ENCODE peak calls at places on chromosomes 4 and X, in four cellular contexts. F is RKO, K is endodermal cell, U is AG10803. Q is an unnamed sample.
A peak's percentile ranks its signal among the peaks of the same experiment; 100 is the strongest.

GRCh38 chrX:10173331-10173900 is 16.6 kb downstream of the CLCN4 start:
- DNase-seq in F (no peak), K (peak; percentile 64), U (peak; percentile 77), Q (peak; percentile 18)

GRCh38 chrX:50333308-50333707 is 128.7 kb downstream of the CCNB3 start:
- DNase-seq in F (no peak), K (no peak), U (no peak), Q (no peak)

GRCh38 chr4:139603576-139604387 is 47.8 kb upstream of the SETD7 start:
- DNase-seq in F (peak; percentile 65), K (peak; percentile 85), U (peak; percentile 67), Q (peak; percentile 88)

GRCh38 chrX:53445977-53446376 is 11.8 kb upstream of the HSD17B10 start:
- DNase-seq in F (peak; percentile 60), K (peak; percentile 77), U (peak; percentile 15), Q (peak; percentile 67)

GRCh38 chr4:36351082-36351666 is 69.8 kb downstream of the DTHD1 start:
- DNase-seq in F (peak; percentile 71), K (peak; percentile 87), U (peak; percentile 0), Q (peak; percentile 32)

GRCh38 chrX:3962511-3963350 is 249.3 kb upstream of the PRKX start:
- DNase-seq in F (peak; percentile 22), K (peak; percentile 68), U (no peak), Q (peak; percentile 61)

GRCh38 chr4:4763815-4764202 is 95.7 kb upstream of the MSX1 start:
- DNase-seq in F (no peak), K (no peak), U (peak; percentile 43), Q (peak; percentile 9)

GRCh38 chrX:20487227-20487626 is 220.5 kb upstream of the RPS6KA3 start:
- DNase-seq in F (peak; percentile 79), K (no peak), U (no peak), Q (peak; percentile 46)

GRCh38 chr4:62640296-62640695 is 1440.2 kb downstream of the ADGRL3 start:
- DNase-seq in F (no peak), K (no peak), U (no peak), Q (peak; percentile 3)

GRCh38 chr4:7052923-7053715 is 9.9 kb downstream of the TADA2B start:
- DNase-seq in F (no peak), K (no peak), U (peak; percentile 41), Q (no peak)

GRCh38 chrX:68261060-68261672 is 172.1 kb downstream of the OPHN1 start:
- DNase-seq in F (no peak), K (no peak), U (peak; percentile 15), Q (peak; percentile 8)

GRCh38 chr4:185134176-185134869 is 8.7 kb upstream of the SLC25A4 start:
- DNase-seq in F (peak; percentile 64), K (no peak), U (peak; percentile 54), Q (peak; percentile 84)

GRCh38 chrX:125378205-125378604 is 58.5 kb downstream of the TEX13C start:
- DNase-seq in F (peak; percentile 1), K (no peak), U (no peak), Q (no peak)

GRCh38 chr4:147160908-147161513 is 215.3 kb upstream of the TTC29 start:
- DNase-seq in F (peak; percentile 68), K (peak; percentile 65), U (peak; percentile 65), Q (peak; percentile 79)

GRCh38 chr4:42865572-42866189 is 26.8 kb upstream of the GRXCR1 start:
- DNase-seq in F (peak; percentile 68), K (peak; percentile 86), U (peak; percentile 52), Q (peak; percentile 73)

GRCh38 chr4:4820739-4821138 is 38.7 kb upstream of the MSX1 start:
- DNase-seq in F (no peak), K (peak; percentile 24), U (no peak), Q (no peak)

GRCh38 chr4:24704152-24704551 is 91.2 kb upstream of the SOD3 start:
- DNase-seq in F (no peak), K (peak; percentile 77), U (no peak), Q (no peak)

GRCh38 chr4:67327245-67327860 is 217.9 kb downstream of the CENPC start:
- DNase-seq in F (peak; percentile 68), K (peak; percentile 83), U (peak; percentile 44), Q (peak; percentile 91)

GRCh38 chr4:38136604-38137003 is 176.4 kb downstream of the PTTG2 start:
- DNase-seq in F (no peak), K (no peak), U (no peak), Q (no peak)